ENCODE peak calls at places on chromosomes 12 and 14, in six cellular contexts. P, I, F, V, A and W are unnamed samples.

GRCh38 chr14:21090194-21090939 is 8.1 kb downstream of the ZNF219 start:
- DNase-seq in P (peak), I (no peak), F (no peak), V (peak), A (no peak), W (peak)

GRCh38 chr14:54330876-54331275 is 65.9 kb upstream of the CDKN3 start:
- DNase-seq in P (no peak), I (no peak), F (no peak), V (no peak), A (no peak), W (no peak)

GRCh38 chr14:85852900-85853299 is 323.0 kb downstream of the FLRT2 start:
- DNase-seq in P (no peak), I (no peak), F (no peak), V (no peak), A (no peak), W (no peak)

GRCh38 chr14:84874436-84874835 is 655.5 kb upstream of the FLRT2 start:
- DNase-seq in P (no peak), I (no peak), F (no peak), V (no peak), A (no peak), W (no peak)

GRCh38 chr12:70214972-70215617 is 28.1 kb upstream of the CNOT2 start:
- DNase-seq in P (no peak), I (no peak), F (no peak), V (no peak), A (no peak), W (no peak)

GRCh38 chr12:27711312-27711682 is 665 bp downstream of the MRPS35 start:
- DNase-seq in P (no peak), I (peak), F (no peak), V (no peak), A (no peak), W (no peak)

GRCh38 chr12:99069371-99069770 is 424.3 kb downstream of the APAF1 start:
- DNase-seq in P (no peak), I (no peak), F (no peak), V (no peak), A (no peak), W (no peak)

GRCh38 chr12:55899035-55899434 is 28.7 kb downstream of the PYM1 start:
- DNase-seq in P (no peak), I (no peak), F (no peak), V (no peak), A (no peak), W (no peak)

GRCh38 chr12:52836042-52836466 is 1.9 kb upstream of the KRT79 start:
- DNase-seq in P (peak), I (no peak), F (no peak), V (no peak), A (no peak), W (no peak)

GRCh38 chr14:92978229-92979021 is 55.5 kb downstream of the CHGA start:
- DNase-seq in P (no peak), I (no peak), F (no peak), V (no peak), A (no peak), W (no peak)

GRCh38 chr12:124422142-124422569 is 127.3 kb downstream of the RFLNA start:
- DNase-seq in P (peak), I (no peak), F (peak), V (no peak), A (no peak), W (no peak)

GRCh38 chr12:89384050-89384749 is 31.9 kb upstream of the DUSP6 start:
- DNase-seq in P (peak), I (peak), F (peak), V (peak), A (peak), W (no peak)

GRCh38 chr14:59585891-59586554 is 9.4 kb upstream of the CCDC175 start:
- DNase-seq in P (no peak), I (no peak), F (no peak), V (no peak), A (no peak), W (no peak)

GRCh38 chr12:102479984-102480383 is 379 bp downstream of the IGF1 start:
- DNase-seq in P (no peak), I (no peak), F (no peak), V (no peak), A (no peak), W (no peak)

GRCh38 chr14:55581011-55581806 is 1.2 kb downstream of the KTN1 start:
- DNase-seq in P (peak), I (peak), F (peak), V (peak), A (no peak), W (peak)

GRCh38 chr12:108418162-108418561 is 79.1 kb upstream of the CMKLR1 start:
- DNase-seq in P (no peak), I (no peak), F (no peak), V (no peak), A (no peak), W (no peak)

GRCh38 chr14:70619708-70620107 is 19.3 kb upstream of the MED6 start:
- DNase-seq in P (no peak), I (no peak), F (no peak), V (no peak), A (no peak), W (no peak)

GRCh38 chr12:55499231-55499630 is 7.1 kb downstream of the OR6C68 start:
- DNase-seq in P (no peak), I (no peak), F (no peak), V (no peak), A (no peak), W (peak)

GRCh38 chr12:105053116-105053572 is 31.1 kb downstream of the ALDH1L2 start:
- DNase-seq in P (peak), I (peak), F (peak), V (peak), A (peak), W (peak)

GRCh38 chr12:91127751-91128150 is 16.5 kb upstream of the LUM start:
- DNase-seq in P (no peak), I (no peak), F (no peak), V (no peak), A (no peak), W (no peak)

GRCh38 chr12:29148958-29149690 is at the start of gene FAR2:
- DNase-seq in P (peak), I (peak), F (peak), V (peak), A (no peak), W (peak)

GRCh38 chr12:69266045-69266635 is 26.8 kb downstream of the CPSF6 start:
- DNase-seq in P (no peak), I (no peak), F (no peak), V (no peak), A (peak), W (no peak)

GRCh38 chr12:112901271-112901670 is 5.5 kb upstream of the OAS1 start:
- DNase-seq in P (no peak), I (no peak), F (peak), V (peak), A (no peak), W (no peak)

GRCh38 chr14:74218462-74218861 is 20.8 kb upstream of the VSX2 start:
- DNase-seq in P (no peak), I (no peak), F (no peak), V (no peak), A (no peak), W (no peak)
- H3K4me3 ChIP-seq in P (no peak), I (no peak), F (no peak), V (no peak), A (no peak), W (no peak)

DNA sequence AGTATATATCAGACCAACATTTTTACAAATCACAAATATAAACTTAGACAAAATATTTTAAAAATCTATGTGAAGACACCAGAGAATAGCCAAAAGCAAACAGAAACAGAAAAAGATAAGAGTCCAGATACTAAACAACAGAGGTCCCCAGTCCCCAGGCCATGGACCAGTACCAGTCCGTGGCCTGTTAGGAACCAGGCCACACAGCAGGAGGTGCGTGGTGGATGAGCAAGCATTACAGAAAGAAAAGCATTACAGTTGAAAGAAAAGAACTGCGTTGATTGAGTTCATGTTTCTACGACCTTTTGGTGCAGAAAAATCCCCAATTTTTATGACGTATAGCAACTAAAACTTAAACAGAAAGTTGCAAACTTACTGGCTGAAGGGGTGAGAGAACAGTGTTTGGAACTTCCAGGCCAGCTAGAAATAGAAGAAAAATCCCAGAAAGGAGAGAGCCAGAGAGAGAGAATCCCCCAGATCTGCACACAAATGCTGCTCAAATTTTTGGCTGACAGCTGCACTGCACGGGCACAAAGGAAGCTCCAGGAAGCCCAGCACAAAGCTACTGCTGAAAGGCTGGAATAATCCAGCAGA is 159.6 kb upstream of the C14orf180 start:
- DNase-seq in P (no peak), I (no peak), F (no peak), V (no peak), A (no peak), W (no peak)
- H3K4me3 ChIP-seq in P (no peak), I (no peak), F (no peak), V (no peak), A (no peak), W (no peak)

DNA sequence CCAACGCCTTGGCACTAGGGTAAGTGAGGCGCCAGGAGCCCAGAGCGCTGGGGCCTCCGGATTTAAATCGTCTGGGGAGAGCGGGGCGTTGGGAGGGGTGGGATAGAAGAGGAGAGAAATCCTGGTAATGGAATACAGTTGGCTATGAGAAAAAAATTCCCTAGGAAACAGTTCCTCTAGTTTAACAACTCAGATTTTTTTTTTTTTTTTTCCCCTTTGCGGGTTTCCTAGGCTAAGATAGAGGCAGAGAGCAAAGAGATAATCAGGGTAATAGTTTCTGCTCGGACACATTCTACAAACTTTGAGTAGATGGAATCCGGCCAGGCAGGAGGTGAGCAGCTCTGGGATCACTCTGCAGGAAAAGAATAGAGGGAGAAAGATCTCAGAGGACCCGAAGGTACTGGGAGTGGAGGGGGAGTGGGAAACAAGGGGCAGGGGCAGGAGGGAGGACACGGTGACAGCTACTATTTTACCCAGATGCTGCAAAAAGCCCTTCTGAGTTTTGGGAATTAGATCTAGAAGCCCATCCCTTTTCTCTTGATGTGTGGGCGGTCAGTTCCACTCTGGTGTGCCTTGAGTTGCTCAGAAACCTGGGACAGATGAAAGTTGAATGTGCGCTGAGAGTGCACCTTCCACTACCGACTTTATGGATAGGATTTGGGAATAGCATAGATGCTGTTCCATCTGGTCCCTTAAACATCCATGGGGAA is 439 bp downstream of the GPRC5A start:
- DNase-seq in P (no peak), I (no peak), F (no peak), V (no peak), A (no peak), W (no peak)
- H3K4me3 ChIP-seq in P (peak), I (peak), F (peak), V (peak), A (peak), W (peak)

DNA sequence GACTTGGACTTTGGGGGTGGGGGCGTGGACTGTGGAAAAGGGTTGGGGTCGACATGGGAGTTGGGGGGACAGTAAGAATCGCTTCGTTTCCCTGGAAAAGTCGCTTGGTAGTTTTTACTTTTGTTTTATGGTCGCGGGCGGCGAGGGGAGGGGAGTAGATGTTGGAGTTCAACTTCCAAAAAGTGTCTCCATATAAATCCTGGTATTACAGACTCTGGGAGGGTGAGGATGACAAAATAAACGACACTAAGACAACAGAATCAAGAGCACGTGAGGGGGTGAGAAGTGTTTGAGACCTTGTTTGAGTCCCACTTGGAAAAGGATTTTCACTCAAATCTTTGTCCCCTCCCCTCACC is 650 bp upstream of the BCL11B start:
- DNase-seq in P (no peak), I (no peak), F (no peak), V (no peak), A (no peak), W (no peak)
- H3K4me3 ChIP-seq in P (peak), I (peak), F (peak), V (peak), A (peak), W (peak)